ENCODE peak calls at places on chromosomes 3 and 15, in seven cellular contexts. V is heart left ventricle; O is psoas muscle; M is suprapubic skin; Y is CD8-positive, alpha-beta T cell; E is fibroblast of mammary gland; T is HepG2. D is an unnamed sample.

GRCh38 chr3:53286727-53287412 is 31.0 kb upstream of the TKT start:
- DNase-seq in E (peak; percentile 21), O (no peak), M (no peak), V (no peak), T (no peak), Y (no peak), D (no peak)

GRCh38 chr3:160801386-160802118 is 45.5 kb downstream of the PPM1L start:
- DNase-seq in O (peak; percentile 37), Y (no peak), T (no peak), E (peak; percentile 74), V (peak; percentile 67), M (peak; percentile 72), D (peak; percentile 82)

GRCh38 chr3:184359610-184360009 is 1.8 kb downstream of the CLCN2 start:
- DNase-seq in M (no peak), V (no peak), Y (no peak), T (no peak), O (no peak), E (no peak), D (no peak)

GRCh38 chr3:66404246-66404645 is 96.6 kb downstream of the LRIG1 start:
- DNase-seq in E (no peak), V (no peak), M (no peak), Y (no peak), T (no peak), O (no peak), D (no peak)

GRCh38 chr3:31253782-31254181 is 278.9 kb upstream of the STT3B start:
- DNase-seq in E (peak; percentile 14), V (no peak), M (no peak), O (no peak), T (no peak), Y (no peak), D (no peak)

GRCh38 chr3:145952541-145952940 is 208.4 kb downstream of the PLOD2 start:
- DNase-seq in T (no peak), O (no peak), V (no peak), M (no peak), Y (no peak), E (peak; percentile 97), D (no peak)

GRCh38 chr3:133301194-133301593 is 98.7 kb upstream of the BFSP2 start:
- DNase-seq in M (no peak), T (no peak), O (no peak), V (no peak), Y (no peak), E (peak; percentile 55), D (no peak)

GRCh38 chr3:10173926-10174435 is 9.3 kb downstream of the IRAK2 start:
- DNase-seq in M (no peak), O (peak; percentile 68), T (peak; percentile 55), E (peak; percentile 99), V (peak; percentile 84), Y (no peak), D (peak; percentile 36)

GRCh38 chr3:65811917-65812316 is 226.8 kb downstream of the MAGI1 start:
- DNase-seq in O (no peak), M (no peak), T (no peak), V (no peak), Y (no peak), E (no peak), D (no peak)

GRCh38 chr3:95084738-95085137 is 1021.9 kb downstream of the NSUN3 start:
- DNase-seq in Y (no peak), V (no peak), M (no peak), O (no peak), T (no peak), E (no peak), D (no peak)

GRCh38 chr15:81887913-81888312 is 157.9 kb downstream of the MEX3B start:
- DNase-seq in Y (no peak), E (peak; percentile 58), V (no peak), O (no peak), T (no peak), M (no peak), D (no peak)

GRCh38 chr3:3296858-3297430 is 117.5 kb upstream of the CRBN start:
- DNase-seq in M (no peak), O (no peak), E (no peak), Y (no peak), T (no peak), V (no peak), D (no peak)

GRCh38 chr15:72437650-72438316 is 36.3 kb upstream of the ARIH1 start:
- DNase-seq in E (no peak), M (no peak), Y (no peak), T (no peak), O (no peak), V (no peak), D (no peak)

GRCh38 chr3:197040679-197041078 is 11.1 kb upstream of the MELTF start:
- DNase-seq in E (no peak), Y (no peak), V (no peak), O (no peak), M (no peak), T (no peak), D (no peak)

GRCh38 chr3:122758877-122759670 is 34.6 kb downstream of the HSPBAP1 start:
- DNase-seq in V (no peak), O (no peak), T (no peak), Y (no peak), E (peak; percentile 59), M (no peak), D (peak; percentile 4)

GRCh38 chr15:64521201-64521600 is 60.8 kb downstream of the ZNF609 start:
- DNase-seq in V (no peak), E (no peak), T (no peak), O (no peak), M (no peak), Y (no peak), D (no peak)

GRCh38 chr3:170992854-170993253 is 33.7 kb downstream of the SLC2A2 start:
- DNase-seq in T (no peak), V (no peak), Y (no peak), E (peak; percentile 58), M (no peak), O (no peak), D (peak; percentile 11)

GRCh38 chr3:58358092-58358491 is 25.4 kb downstream of the PXK start:
- DNase-seq in E (no peak), O (no peak), T (no peak), Y (no peak), V (no peak), M (no peak), D (no peak)
- TF ChIP-seq CTCF in E (no peak), O (no peak), T (no peak), Y (no peak), V (no peak), M (no peak), D (no peak)

DNA sequence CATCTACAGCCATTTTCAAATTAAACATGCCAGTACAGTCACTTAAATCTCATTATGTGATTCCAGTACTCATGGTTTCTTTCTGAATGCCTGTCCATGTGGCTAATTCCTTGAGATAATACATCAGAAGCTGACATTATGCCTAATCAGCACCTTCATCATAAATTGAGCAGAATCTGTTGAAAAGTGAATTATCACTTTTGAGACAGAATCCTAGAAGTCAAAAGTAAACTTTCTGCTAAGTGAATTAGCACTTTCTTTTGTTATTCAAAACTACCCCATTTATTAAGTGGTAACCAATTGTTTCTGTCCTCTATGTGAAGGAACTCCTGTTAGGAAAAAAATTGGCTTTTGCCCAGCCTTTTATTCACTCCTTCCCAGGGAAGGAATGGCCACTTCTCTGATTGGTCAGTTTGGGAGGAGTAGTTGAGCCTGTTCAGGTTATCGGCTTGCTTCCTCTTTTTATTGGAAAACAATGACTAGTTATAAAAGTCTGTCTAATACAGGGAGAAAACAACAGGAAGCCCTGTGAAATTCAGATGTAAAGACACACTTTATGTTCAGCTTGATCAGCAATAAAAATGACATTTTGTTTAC is 40.5 kb downstream of the OSTN start:
- DNase-seq in O (no peak), V (no peak), T (no peak), E (no peak), M (no peak), Y (no peak), D (no peak)
- TF ChIP-seq CTCF in O (no peak), V (no peak), T (no peak), E (no peak), M (no peak), Y (no peak), D (no peak)

DNA sequence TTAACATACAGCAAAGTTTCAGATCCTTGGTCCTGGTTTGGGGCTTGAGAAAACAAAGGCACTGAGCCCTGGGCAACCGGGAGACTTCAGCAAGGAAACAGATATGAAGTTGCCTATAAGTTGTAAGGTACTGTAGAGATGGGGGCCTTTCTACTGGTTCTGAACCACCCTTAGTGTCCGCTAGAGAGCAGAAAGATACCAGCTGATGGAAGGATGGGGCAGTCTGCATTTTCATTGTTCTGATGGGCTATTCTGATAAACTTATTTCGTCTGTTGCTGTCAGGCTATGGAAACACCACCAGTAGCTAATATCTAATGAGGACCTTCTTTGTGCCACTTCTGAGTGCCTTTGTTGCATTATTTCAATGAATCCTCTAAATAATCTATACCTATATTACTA is 38.7 kb downstream of the FGD5 start:
- DNase-seq in Y (no peak), O (no peak), E (no peak), M (no peak), V (no peak), T (no peak), D (no peak)
- TF ChIP-seq CTCF in Y (no peak), O (no peak), E (no peak), M (no peak), V (no peak), T (peak; percentile 42), D (no peak)

DNA sequence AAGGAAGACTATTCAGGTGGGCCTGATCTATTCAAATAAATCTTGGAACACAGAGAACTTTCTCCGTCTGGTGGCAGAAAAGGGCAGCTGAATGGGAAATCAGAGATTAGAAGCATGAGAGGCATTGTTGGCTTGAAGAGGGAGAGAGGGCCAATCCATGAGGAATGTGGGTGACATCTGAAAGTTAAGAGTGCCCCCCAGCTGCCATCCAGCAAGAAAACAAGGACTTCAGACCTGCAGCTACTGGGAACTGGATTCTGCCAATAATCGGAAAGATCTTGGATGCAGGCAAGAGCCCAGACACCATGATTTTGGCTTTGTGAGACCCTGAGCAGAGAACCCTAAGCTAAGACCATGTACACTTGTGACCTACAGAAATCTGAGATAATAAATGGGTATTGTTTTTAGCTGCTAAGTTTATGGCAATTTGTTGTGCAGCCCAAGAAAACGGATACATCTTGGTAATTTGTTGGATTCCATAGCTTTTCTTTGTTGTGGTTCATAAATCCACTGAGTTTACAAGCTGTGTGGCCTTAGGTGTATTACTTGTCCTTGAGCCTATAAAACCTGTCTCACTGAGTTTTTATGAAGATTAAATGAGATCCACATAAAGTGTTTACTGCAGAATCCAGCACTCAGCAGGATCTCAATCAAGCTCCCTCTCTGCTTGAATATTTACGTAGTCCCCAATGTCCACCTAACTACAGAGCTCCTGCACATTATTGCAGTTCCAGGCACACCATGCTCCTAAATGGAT is 82.1 kb upstream of the PRTG start:
- DNase-seq in M (no peak), V (no peak), E (no peak), T (no peak), O (no peak), Y (no peak), D (no peak)
- TF ChIP-seq CTCF in M (no peak), V (no peak), E (no peak), T (peak; percentile 33), O (no peak), Y (no peak), D (no peak)

DNA sequence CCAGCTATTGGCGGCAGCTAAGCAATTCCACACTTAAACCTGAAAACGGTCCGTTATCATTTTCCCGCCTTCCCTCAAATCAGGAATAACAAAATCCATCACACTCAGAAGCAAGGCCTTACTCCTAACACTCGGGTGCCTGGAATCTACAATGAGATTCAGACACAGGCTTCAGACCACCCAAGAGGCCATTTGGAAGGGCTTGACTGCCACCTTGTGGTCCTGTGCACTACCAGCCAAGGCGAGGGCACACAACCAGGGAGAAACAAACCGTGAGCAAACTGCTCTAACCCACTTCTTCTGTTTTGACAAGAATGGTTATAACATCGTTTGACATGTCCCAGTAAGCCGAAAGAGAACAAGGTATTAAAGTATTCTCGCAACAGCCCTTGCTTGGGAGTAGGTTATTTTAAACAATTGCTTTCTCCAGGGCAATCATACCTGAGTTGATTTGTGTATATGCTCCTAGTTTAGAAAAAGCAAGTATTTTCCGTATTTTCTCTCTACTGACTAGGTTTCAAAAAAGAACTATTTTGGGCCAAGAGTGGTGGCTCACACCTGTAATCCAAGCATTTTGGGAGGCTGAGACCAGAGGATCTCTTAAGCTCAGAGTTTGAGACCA is 40.1 kb upstream of the TAFA4 start:
- DNase-seq in T (peak; percentile 63), E (peak; percentile 63), M (no peak), Y (peak; percentile 34), V (peak; percentile 41), O (peak; percentile 18), D (peak; percentile 66)
- TF ChIP-seq CTCF in T (peak; percentile 94), E (peak; percentile 83), M (no peak), Y (no peak), V (peak; percentile 46), O (peak; percentile 58), D (peak; percentile 77)